ENCODE peak calls at places on chromosomes 11 and 22, in seven cellular contexts. One of them, this sample, is unnamed.

GRCh38 chr11:104151404-104152204 is 12.3 kb downstream of the PDGFD start:
- DNase-seq in activated T-cell treated with anti-CD3 and anti-CD28 coated beads for 48 hours: no peak
- DNase-seq in right lobe of liver: no peak
- DNase-seq in PC-9: no peak
- DNase-seq in mesothelial cell of epicardium: no peak
- DNase-seq in thyroid gland: no peak
- DNase-seq in prostate gland: no peak
- DNase-seq in this sample: peak; percentile 16

GRCh38 chr11:29518389-29519174 is 498.2 kb downstream of the KCNA4 start:
- DNase-seq in prostate gland: no peak
- DNase-seq in thyroid gland: no peak
- DNase-seq in mesothelial cell of epicardium: no peak
- DNase-seq in right lobe of liver: no peak
- DNase-seq in activated T-cell treated with anti-CD3 and anti-CD28 coated beads for 48 hours: no peak
- DNase-seq in PC-9: no peak
- DNase-seq in this sample: no peak

GRCh38 chr11:61906522-61906909 is 10.8 kb downstream of the RAB3IL1 start:
- DNase-seq in prostate gland: no peak
- DNase-seq in right lobe of liver: no peak
- DNase-seq in activated T-cell treated with anti-CD3 and anti-CD28 coated beads for 48 hours: no peak
- DNase-seq in thyroid gland: no peak
- DNase-seq in PC-9: no peak
- DNase-seq in mesothelial cell of epicardium: no peak
- DNase-seq in this sample: no peak

GRCh38 chr11:64861227-64861970 is 16.9 kb upstream of the CDC42BPG start:
- DNase-seq in mesothelial cell of epicardium: no peak
- DNase-seq in right lobe of liver: no peak
- DNase-seq in activated T-cell treated with anti-CD3 and anti-CD28 coated beads for 48 hours: no peak
- DNase-seq in prostate gland: no peak
- DNase-seq in PC-9: no peak
- DNase-seq in thyroid gland: no peak
- DNase-seq in this sample: no peak

GRCh38 chr22:49659924-49660315 is 167.8 kb downstream of the BRD1 start:
- DNase-seq in PC-9: no peak
- DNase-seq in prostate gland: no peak
- DNase-seq in right lobe of liver: no peak
- DNase-seq in activated T-cell treated with anti-CD3 and anti-CD28 coated beads for 48 hours: no peak
- DNase-seq in mesothelial cell of epicardium: no peak
- DNase-seq in thyroid gland: no peak
- DNase-seq in this sample: no peak

GRCh38 chr11:3641701-3642070 is at the start of gene ART5:
- DNase-seq in activated T-cell treated with anti-CD3 and anti-CD28 coated beads for 48 hours: no peak
- DNase-seq in thyroid gland: no peak
- DNase-seq in mesothelial cell of epicardium: no peak
- DNase-seq in right lobe of liver: no peak
- DNase-seq in PC-9: no peak
- DNase-seq in prostate gland: no peak
- DNase-seq in this sample: no peak

GRCh38 chr22:50188356-50188755 is 2.6 kb downstream of the TRABD start:
- DNase-seq in prostate gland: no peak
- DNase-seq in right lobe of liver: no peak
- DNase-seq in PC-9: no peak
- DNase-seq in activated T-cell treated with anti-CD3 and anti-CD28 coated beads for 48 hours: no peak
- DNase-seq in mesothelial cell of epicardium: no peak
- DNase-seq in thyroid gland: no peak
- DNase-seq in this sample: no peak

GRCh38 chr22:43897751-43898261 is 6.0 kb upstream of the PNPLA5 start:
- DNase-seq in PC-9: peak; percentile 79
- DNase-seq in activated T-cell treated with anti-CD3 and anti-CD28 coated beads for 48 hours: peak; percentile 31
- DNase-seq in right lobe of liver: peak; percentile 90
- DNase-seq in mesothelial cell of epicardium: no peak
- DNase-seq in prostate gland: no peak
- DNase-seq in thyroid gland: no peak
- DNase-seq in this sample: no peak

GRCh38 chr22:20952544-20953341 is 14.3 kb upstream of the AIFM3 start:
- DNase-seq in PC-9: no peak
- DNase-seq in prostate gland: peak; percentile 71
- DNase-seq in thyroid gland: no peak
- DNase-seq in activated T-cell treated with anti-CD3 and anti-CD28 coated beads for 48 hours: no peak
- DNase-seq in right lobe of liver: peak; percentile 83
- DNase-seq in mesothelial cell of epicardium: no peak
- DNase-seq in this sample: no peak

GRCh38 chr11:66268953-66269906 is 791 bp downstream of the RAB1B start:
- DNase-seq in right lobe of liver: no peak
- DNase-seq in mesothelial cell of epicardium: no peak
- DNase-seq in activated T-cell treated with anti-CD3 and anti-CD28 coated beads for 48 hours: no peak
- DNase-seq in thyroid gland: peak; percentile 29
- DNase-seq in prostate gland: no peak
- DNase-seq in PC-9: no peak
- DNase-seq in this sample: no peak

GRCh38 chr11:66881436-66881835 is 24.6 kb downstream of the LRFN4 start:
- DNase-seq in prostate gland: no peak
- DNase-seq in thyroid gland: no peak
- DNase-seq in mesothelial cell of epicardium: no peak
- DNase-seq in activated T-cell treated with anti-CD3 and anti-CD28 coated beads for 48 hours: no peak
- DNase-seq in PC-9: no peak
- DNase-seq in right lobe of liver: no peak
- DNase-seq in this sample: no peak

GRCh38 chr22:38937541-38937940 is 19.9 kb upstream of the APOBEC3A start:
- DNase-seq in PC-9: no peak
- DNase-seq in mesothelial cell of epicardium: no peak
- DNase-seq in prostate gland: no peak
- DNase-seq in thyroid gland: no peak
- DNase-seq in right lobe of liver: peak; percentile 26
- DNase-seq in activated T-cell treated with anti-CD3 and anti-CD28 coated beads for 48 hours: no peak
- DNase-seq in this sample: no peak

GRCh38 chr11:5277807-5278206 is 8.1 kb upstream of the HBE1 start:
- DNase-seq in thyroid gland: no peak
- DNase-seq in PC-9: no peak
- DNase-seq in activated T-cell treated with anti-CD3 and anti-CD28 coated beads for 48 hours: no peak
- DNase-seq in prostate gland: no peak
- DNase-seq in mesothelial cell of epicardium: no peak
- DNase-seq in right lobe of liver: no peak
- DNase-seq in this sample: no peak

GRCh38 chr11:65615950-65616574 is 486 bp downstream of the PCNX3 start:
- DNase-seq in prostate gland: no peak
- DNase-seq in mesothelial cell of epicardium: no peak
- DNase-seq in activated T-cell treated with anti-CD3 and anti-CD28 coated beads for 48 hours: peak; percentile 47
- DNase-seq in PC-9: no peak
- DNase-seq in thyroid gland: no peak
- DNase-seq in right lobe of liver: no peak
- DNase-seq in this sample: no peak

GRCh38 chr22:47582067-47582466 is 819.6 kb downstream of the TBC1D22A start:
- DNase-seq in thyroid gland: no peak
- DNase-seq in activated T-cell treated with anti-CD3 and anti-CD28 coated beads for 48 hours: no peak
- DNase-seq in PC-9: no peak
- DNase-seq in right lobe of liver: no peak
- DNase-seq in prostate gland: no peak
- DNase-seq in mesothelial cell of epicardium: no peak
- DNase-seq in this sample: no peak

GRCh38 chr11:42923651-42924050 is 388.1 kb upstream of the API5 start:
- DNase-seq in activated T-cell treated with anti-CD3 and anti-CD28 coated beads for 48 hours: no peak
- DNase-seq in prostate gland: no peak
- DNase-seq in thyroid gland: no peak
- DNase-seq in mesothelial cell of epicardium: no peak
- DNase-seq in PC-9: no peak
- DNase-seq in right lobe of liver: no peak
- DNase-seq in this sample: no peak

This sample was measured in HCT116.